ENCODE peak calls at places on chromosomes 6 and 20, in eight cellular contexts. X, Z, F, I, D, O, Q and T are unnamed samples.

GRCh38 chr6:135675026-135675425 is 176.5 kb upstream of the PDE7B start:
- DNase-seq in I (peak), Q (no peak), F (no peak), X (no peak), D (no peak), Z (no peak), O (no peak), T (no peak)

GRCh38 chr6:71205336-71205956 is 83.2 kb upstream of the OGFRL1 start:
- DNase-seq in X (peak), I (peak), Q (no peak), O (peak), Z (no peak), D (no peak), F (peak), T (no peak)

GRCh38 chr20:45545754-45546453 is 1.3 kb downstream of the EPPIN start:
- DNase-seq in O (peak), D (peak), Q (peak), I (peak), X (peak), F (peak), Z (peak), T (no peak)

GRCh38 chr20:1945134-1945618 is 48.7 kb downstream of the PDYN start:
- DNase-seq in F (peak), O (peak), I (no peak), Q (no peak), X (no peak), D (no peak), Z (no peak), T (no peak)

GRCh38 chr6:18380165-18380564 is 7.0 kb upstream of the RNF144B start:
- DNase-seq in Z (no peak), I (no peak), Q (no peak), F (peak), X (no peak), O (peak), D (no peak), T (no peak)

GRCh38 chr20:60420676-60421229 is 462.5 kb downstream of the CDH26 start:
- DNase-seq in I (no peak), Z (no peak), O (no peak), D (no peak), F (no peak), X (no peak), Q (no peak), T (no peak)

GRCh38 chr6:36920546-36920945 is 34.0 kb upstream of the PI16 start:
- DNase-seq in X (no peak), F (no peak), O (peak), D (no peak), Q (no peak), I (no peak), Z (no peak), T (no peak)

GRCh38 chr6:158205220-158205944 is 37.2 kb downstream of the GTF2H5 start:
- DNase-seq in O (no peak), Q (peak), Z (no peak), F (no peak), X (no peak), D (no peak), I (peak), T (no peak)

GRCh38 chr6:109184638-109185037 is 89.3 kb downstream of the CEP57L1 start:
- DNase-seq in I (no peak), F (no peak), Z (no peak), X (no peak), O (no peak), D (no peak), Q (no peak), T (no peak)

GRCh38 chr6:69456086-69456485 is 340.7 kb downstream of the LMBRD1 start:
- DNase-seq in I (no peak), F (no peak), Q (no peak), X (no peak), D (no peak), O (no peak), Z (no peak), T (no peak)

GRCh38 chr6:133184798-133185380 is 56.3 kb upstream of the EYA4 start:
- DNase-seq in I (peak), F (peak), Z (peak), D (peak), O (peak), X (no peak), Q (no peak), T (no peak)

GRCh38 chr6:109308018-109308492 is 74.2 kb downstream of the CD164 start:
- DNase-seq in F (peak), O (peak), I (peak), X (peak), Q (peak), D (peak), Z (peak), T (no peak)

GRCh38 chr20:23082846-23083552 is 3.1 kb downstream of the CD93 start:
- DNase-seq in F (peak), O (no peak), I (no peak), Q (no peak), X (no peak), D (no peak), Z (no peak), T (no peak)

GRCh38 chr6:11251553-11252358 is 19.3 kb upstream of the NEDD9 start:
- DNase-seq in X (peak), D (peak), Q (peak), O (peak), Z (no peak), F (peak), I (peak), T (no peak)

GRCh38 chr6:14925627-14926026 is 320.2 kb upstream of the JARID2 start:
- DNase-seq in X (no peak), F (peak), I (peak), O (peak), Z (no peak), D (no peak), Q (no peak), T (no peak)

GRCh38 chr20:41701596-41702350 is 83.6 kb upstream of the CHD6 start:
- DNase-seq in Q (no peak), Z (no peak), X (no peak), D (no peak), F (peak), I (no peak), O (peak), T (no peak)

GRCh38 chr6:151681426-151682059 is 125.9 kb upstream of the ESR1 start:
- DNase-seq in D (no peak), I (peak), F (peak), O (peak), X (no peak), Q (peak), Z (no peak), T (no peak)

GRCh38 chr20:9912858-9913434 is 74.1 kb upstream of the PAK5 start:
- DNase-seq in F (peak), I (peak), X (peak), Q (peak), O (peak), Z (peak), D (peak), T (peak)
- TF ChIP-seq CTCF in F (peak), I (peak), X (peak), Q (peak), O (peak), Z (peak), D (peak), T (peak)

DNA sequence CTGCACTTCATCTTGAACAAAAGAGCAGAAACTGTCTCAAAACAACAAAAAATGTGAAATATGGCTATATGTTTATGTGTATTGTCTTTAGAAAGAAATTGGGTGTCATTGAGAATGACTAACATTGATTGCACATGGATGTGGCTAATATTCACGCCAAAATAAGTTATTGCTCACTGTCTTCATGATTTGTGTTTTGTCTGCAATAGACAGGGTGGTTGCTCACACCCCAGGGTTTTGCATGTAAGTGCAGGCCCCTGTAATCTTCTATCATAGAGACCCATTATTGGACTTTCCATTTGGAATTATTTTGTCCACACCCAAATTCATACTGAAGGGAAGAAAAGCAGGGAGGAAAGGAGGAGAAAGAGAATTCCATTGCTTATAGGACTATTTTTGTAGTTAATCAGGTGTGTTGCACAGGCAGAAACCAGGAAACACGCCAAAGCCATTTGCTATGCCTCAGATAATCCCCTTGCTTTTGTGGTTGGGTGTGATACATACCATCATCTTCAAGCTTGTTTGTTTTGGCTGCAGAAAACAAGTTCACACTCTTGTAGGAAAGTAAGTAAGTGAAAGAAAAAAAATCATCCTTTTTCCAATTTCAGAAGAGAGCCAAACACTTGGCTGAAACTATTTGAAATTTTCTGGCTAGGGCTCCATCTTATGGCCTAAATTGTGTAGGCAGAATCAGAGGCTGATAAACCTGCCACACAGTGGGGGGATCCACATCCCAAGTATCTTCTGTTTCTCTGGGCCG is 214.1 kb downstream of the COL12A1 start:
- DNase-seq in Q (no peak), D (peak), I (peak), Z (no peak), O (peak), F (peak), X (peak), T (no peak)
- TF ChIP-seq CTCF in Q (no peak), D (peak), I (peak), Z (no peak), O (peak), F (peak), X (no peak), T (no peak)

GRCh38 chr20:35883778-35884540 is 70.3 kb downstream of the SCAND1 start:
- DNase-seq in I (peak), D (peak), F (peak), X (peak), Z (peak), Q (peak), O (peak), T (peak)
- TF ChIP-seq CTCF in I (peak), D (peak), F (peak), X (peak), Z (peak), Q (peak), O (peak), T (peak)

GRCh38 chr6:43990275-43990626 is 137.0 kb downstream of the MRPL14 start:
- DNase-seq in I (no peak), Q (no peak), F (no peak), X (no peak), Z (no peak), D (no peak), O (peak), T (no peak)
- TF ChIP-seq CTCF in I (no peak), Q (no peak), F (no peak), X (no peak), Z (no peak), D (no peak), O (no peak), T (no peak)

DNA sequence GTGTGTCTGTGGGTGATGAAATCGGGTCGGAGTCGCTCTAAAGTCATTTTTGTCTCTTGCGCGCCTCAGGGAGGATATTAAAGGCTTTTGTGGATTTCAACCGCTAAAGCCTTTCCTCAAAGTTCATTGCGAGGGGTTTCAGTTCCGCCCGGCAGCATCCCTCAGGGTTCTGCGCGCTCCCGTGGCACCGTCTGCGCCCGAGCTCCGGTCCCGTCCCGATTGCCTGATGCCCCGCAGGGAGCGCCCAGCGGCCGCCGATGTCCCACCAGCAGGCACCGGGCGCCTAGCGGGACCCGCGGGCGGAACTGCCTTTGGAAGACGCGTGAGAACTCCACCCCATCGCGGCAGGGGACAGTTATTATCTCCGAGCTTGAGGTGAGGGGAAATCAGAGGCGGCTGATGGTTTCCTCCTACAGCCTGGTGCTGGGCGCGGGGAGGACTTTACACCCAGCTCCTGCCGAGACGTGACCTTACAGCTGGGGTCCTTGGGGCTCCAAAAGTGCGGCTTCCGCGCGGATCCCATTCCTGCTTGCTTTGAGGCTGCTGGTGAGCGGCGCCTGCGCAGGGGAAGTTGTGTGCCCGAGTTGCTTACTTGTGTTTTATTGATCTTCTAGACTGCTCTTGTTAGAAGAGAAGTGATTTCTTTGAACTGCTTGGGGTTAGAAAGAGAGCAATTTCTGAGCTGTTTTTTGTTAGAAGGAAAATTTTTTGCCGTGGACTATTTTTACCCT is 27.1 kb downstream of the ULBP1 start:
- DNase-seq in O (peak), I (no peak), Z (peak), D (no peak), Q (no peak), F (no peak), X (no peak), T (no peak)
- TF ChIP-seq CTCF in O (no peak), I (no peak), Z (no peak), D (no peak), Q (no peak), F (no peak), X (no peak), T (no peak)